ENCODE peak calls at places on chromosomes 13 and 19, in five cellular contexts. B, R, I, T and V are unnamed samples.

GRCh38 chr13:19673473-19674430 is 40.3 kb downstream of the MPHOSPH8 start:
- DNase-seq in B (no peak), R (no peak), I (no peak), T (no peak), V (no peak)

GRCh38 chr13:48233097-48233885 is at the start of gene ITM2B:
- DNase-seq in B (peak; percentile 74), R (peak; percentile 56), I (peak; percentile 83), T (no peak), V (peak; percentile 70)

GRCh38 chr19:10138879-10139795 is 19.4 kb upstream of the EIF3G start:
- DNase-seq in B (no peak), R (no peak), I (no peak), T (no peak), V (no peak)

GRCh38 chr13:110449225-110450015 is 112.1 kb downstream of the RAB20 start:
- DNase-seq in B (no peak), R (no peak), I (no peak), T (no peak), V (no peak)

GRCh38 chr19:16899566-16900075 is 10.8 kb downstream of the F2RL3 start:
- DNase-seq in B (peak; percentile 72), R (peak; percentile 22), I (peak; percentile 70), T (no peak), V (peak; percentile 72)

GRCh38 chr13:23449386-23450162 is 16.1 kb upstream of the SACS start:
- DNase-seq in B (no peak), R (no peak), I (no peak), T (no peak), V (no peak)

GRCh38 chr19:17616961-17617806 is 61.7 kb downstream of the COLGALT1 start:
- DNase-seq in B (peak; percentile 82), R (peak; percentile 44), I (peak; percentile 97), T (no peak), V (peak; percentile 81)

GRCh38 chr19:56273563-56274117 is 1.1 kb downstream of the EDDM13 start:
- DNase-seq in B (no peak), R (no peak), I (no peak), T (no peak), V (no peak)

GRCh38 chr19:50387176-50387867 is 3.2 kb downstream of the POLD1 start:
- DNase-seq in B (no peak), R (no peak), I (no peak), T (no peak), V (no peak)

GRCh38 chr19:44747739-44748425 is 626 bp upstream of the BCL3 start:
- DNase-seq in B (peak; percentile 59), R (peak; percentile 50), I (no peak), T (no peak), V (no peak)

GRCh38 chr13:76016799-76017198 is 380.7 kb downstream of the LMO7 start:
- DNase-seq in B (peak; percentile 73), R (peak; percentile 25), I (peak; percentile 13), T (no peak), V (peak; percentile 58)

GRCh38 chr19:18590273-18591272 is 2.0 kb downstream of the REX1BD start:
- DNase-seq in B (peak; percentile 94), R (peak; percentile 76), I (peak; percentile 81), T (no peak), V (peak; percentile 98)

GRCh38 chr19:50513746-50514345 is at the start of gene ASPDH:
- DNase-seq in B (no peak), R (no peak), I (no peak), T (no peak), V (no peak)

GRCh38 chr19:49442354-49442753 is 1.0 kb upstream of the SLC17A7 start:
- DNase-seq in B (no peak), R (no peak), I (no peak), T (no peak), V (peak; percentile 67)

GRCh38 chr13:30308548-30308947 is 1.2 kb upstream of the KATNAL1 start:
- DNase-seq in B (no peak), R (no peak), I (peak; percentile 67), T (no peak), V (no peak)

GRCh38 chr13:30113983-30114491 is 193.3 kb downstream of the KATNAL1 start:
- DNase-seq in B (peak; percentile 49), R (peak; percentile 12), I (peak; percentile 20), T (no peak), V (no peak)

GRCh38 chr19:18425515-18426415 is 6.6 kb downstream of the SSBP4 start:
- DNase-seq in B (no peak), R (no peak), I (no peak), T (no peak), V (no peak)

GRCh38 chr19:576768-577438 is 4.5 kb downstream of the BSG start:
- DNase-seq in B (no peak), R (no peak), I (no peak), T (no peak), V (no peak)

GRCh38 chr13:68190826-68191225 is 960.7 kb upstream of the PCDH9 start:
- DNase-seq in B (no peak), R (peak; percentile 1), I (no peak), T (no peak), V (no peak)

GRCh38 chr19:6417713-6418561 is 6.7 kb downstream of the KHSRP start:
- DNase-seq in B (peak; percentile 65), R (no peak), I (no peak), T (no peak), V (peak; percentile 36)

GRCh38 chr13:95714142-95714832 is 37.3 kb downstream of the DNAJC3 start:
- DNase-seq in B (no peak), R (no peak), I (no peak), T (no peak), V (no peak)

GRCh38 chr13:48573213-48573612 is 40.3 kb upstream of the RCBTB2 start:
- DNase-seq in B (no peak), R (no peak), I (no peak), T (no peak), V (no peak)

GRCh38 chr13:113361406-113361805 is 2.5 kb downstream of the GRTP1 start:
- DNase-seq in B (no peak), R (no peak), I (no peak), T (no peak), V (no peak)

GRCh38 chr19:51448011-51448744 is 10.1 kb downstream of the SIGLEC8 start:
- DNase-seq in B (no peak), R (no peak), I (no peak), T (no peak), V (no peak)

GRCh38 chr13:45219123-45219891 is 18.5 kb upstream of the KCTD4 start:
- DNase-seq in B (no peak), R (peak; percentile 65), I (no peak), T (no peak), V (no peak)

GRCh38 chr13:99800004-99800403 is 171.6 kb downstream of the ZIC5 start:
- DNase-seq in B (no peak), R (no peak), I (peak; percentile 49), T (no peak), V (no peak)

GRCh38 chr19:18046066-18046718 is 38.2 kb downstream of the ARRDC2 start:
- DNase-seq in B (no peak), R (peak; percentile 31), I (peak; percentile 38), T (no peak), V (no peak)

GRCh38 chr19:5480427-5480836 is 25.2 kb downstream of the ZNRF4 start:
- DNase-seq in B (peak; percentile 80), R (peak; percentile 30), I (peak; percentile 66), T (no peak), V (peak; percentile 68)

GRCh38 chr13:103430368-103430767 is 364.2 kb upstream of the SLC10A2 start:
- DNase-seq in B (no peak), R (no peak), I (no peak), T (no peak), V (no peak)

GRCh38 chr19:1615156-1615765 is 10.0 kb upstream of the UQCR11 start:
- DNase-seq in B (no peak), R (no peak), I (no peak), T (no peak), V (no peak)
- TF ChIP-seq ATF2 in B (no peak), R (no peak), I (no peak), T (no peak), V (no peak)

DNA sequence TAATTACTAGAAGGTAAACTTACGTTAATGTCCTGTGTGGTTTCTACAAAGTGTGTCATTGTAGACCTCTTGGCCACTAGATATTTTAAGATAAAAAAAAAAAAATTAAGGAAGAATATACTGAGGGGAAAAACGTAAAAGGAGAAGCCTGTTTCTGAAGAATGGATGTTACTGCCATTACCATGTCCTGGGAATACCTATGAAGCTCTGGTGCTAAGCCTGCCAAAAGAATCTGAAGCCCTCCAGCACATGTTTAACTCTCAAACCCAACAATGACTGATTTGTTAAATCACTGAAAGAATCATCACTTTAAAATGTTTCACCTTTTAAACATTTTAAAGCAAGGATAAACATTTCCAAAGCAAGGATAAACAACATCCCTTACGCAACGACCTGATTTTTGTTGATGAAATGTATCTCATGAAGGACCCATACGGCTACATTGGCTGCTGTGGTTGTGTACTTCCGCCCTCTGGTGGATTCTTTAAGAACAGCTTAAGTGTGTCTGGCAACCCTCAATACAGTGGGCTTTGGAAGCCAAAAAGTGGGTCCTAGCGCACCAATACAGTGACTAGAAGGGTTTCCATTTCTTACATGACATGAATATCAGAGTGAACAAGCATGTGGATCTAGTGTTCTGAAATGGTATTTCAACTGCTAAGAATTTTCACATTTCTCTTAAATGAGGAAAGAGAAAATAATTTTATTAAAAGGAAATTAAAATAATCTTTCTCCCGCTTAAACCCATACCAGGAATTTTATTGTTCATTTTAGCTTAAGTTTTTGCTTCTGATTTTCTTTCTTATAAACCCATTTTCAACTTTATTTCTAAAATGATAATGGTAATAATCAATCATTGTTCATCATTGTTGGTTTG is 74.5 kb upstream of the RAP2A start:
- DNase-seq in B (no peak), R (peak; percentile 73), I (peak; percentile 43), T (no peak), V (peak; percentile 40)
- TF ChIP-seq ATF2 in B (no peak), R (no peak), I (no peak), T (no peak), V (no peak)

DNA sequence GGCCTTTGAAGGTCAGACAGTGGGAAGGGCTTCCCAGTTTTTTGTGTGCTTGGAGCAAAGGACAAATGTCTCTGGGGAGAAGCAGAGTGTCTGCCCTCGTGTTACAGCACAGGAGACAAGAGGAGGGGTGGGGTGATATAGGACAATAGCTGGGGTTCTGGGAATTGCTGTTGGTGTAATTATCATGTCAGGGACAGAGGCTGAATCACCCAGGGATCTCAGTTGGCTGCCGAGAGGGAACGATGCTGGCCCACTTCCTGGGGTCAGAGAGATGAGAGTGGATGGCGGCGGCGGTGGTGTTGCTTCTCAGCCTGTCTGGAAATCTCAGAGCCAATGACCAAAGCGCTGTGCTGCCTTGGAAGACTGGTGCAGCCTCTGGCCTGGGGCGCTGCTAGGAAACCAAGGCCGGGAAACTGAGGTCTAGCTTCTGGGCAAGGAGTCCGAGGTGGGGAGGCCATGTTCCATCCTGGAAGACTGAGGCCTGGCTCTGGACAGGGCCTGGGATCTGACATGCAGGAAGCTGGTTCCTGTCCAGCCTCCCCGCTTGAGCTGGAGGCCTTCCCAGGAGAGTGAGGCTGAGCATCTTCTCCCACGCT is 1.3 kb downstream of the INAFM1 start:
- DNase-seq in B (no peak), R (no peak), I (no peak), T (no peak), V (no peak)
- TF ChIP-seq ATF2 in B (no peak), R (no peak), I (no peak), T (no peak), V (no peak)

DNA sequence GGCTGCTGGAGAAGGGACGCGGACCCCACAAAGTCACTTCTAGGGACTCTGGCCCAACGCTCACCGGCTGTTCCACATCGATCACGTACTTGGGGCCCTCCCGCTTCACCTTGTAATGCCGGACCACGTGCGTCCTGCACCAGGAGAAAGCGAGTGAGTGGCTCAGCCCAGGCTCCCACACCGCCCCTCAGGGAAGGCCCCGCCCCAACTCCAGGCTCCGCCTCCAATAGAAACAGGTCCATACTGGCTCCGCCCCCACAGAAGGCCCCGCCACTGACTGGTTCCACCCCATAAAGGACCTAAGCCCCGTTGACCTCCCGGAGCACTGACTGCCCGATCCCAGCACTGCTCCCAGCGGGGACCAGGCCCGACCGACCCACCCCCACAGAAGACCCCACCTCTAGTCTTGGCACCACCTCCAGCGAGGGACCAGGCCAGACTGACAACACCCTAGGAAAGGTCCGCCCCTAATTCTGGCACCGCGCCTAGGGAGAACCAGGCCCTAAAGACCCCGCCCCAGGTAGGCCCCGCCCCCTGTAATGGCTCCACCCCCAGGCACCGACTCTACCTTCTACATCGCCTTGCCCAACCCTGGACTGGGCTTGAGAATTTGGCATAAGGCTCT is 11.3 kb downstream of the STAP2 start:
- DNase-seq in B (peak; percentile 98), R (no peak), I (peak; percentile 93), T (no peak), V (peak; percentile 99)
- TF ChIP-seq ATF2 in B (no peak), R (no peak), I (no peak), T (no peak), V (no peak)